ENCODE peak calls at places on chromosomes 2 and 18, in eight cellular contexts. L, M, X, S, N, R, O and B are unnamed samples. For H3K4me1, the result is how much of the 10 kb centered on the place peaks cover.

GRCh38 chr2:33229646-33230045 is 246.8 kb upstream of the RASGRP3 start:
- DNase-seq in L (no peak), M (no peak), X (no peak), S (no peak), N (no peak), R (peak), O (no peak), B (no peak)

GRCh38 chr2:108069515-108070310 is 83.4 kb downstream of the SLC5A7 start:
- DNase-seq in L (no peak), M (no peak), X (peak), S (no peak), N (no peak), R (no peak), O (no peak), B (no peak)

GRCh38 chr18:47458483-47458882 is 207.0 kb upstream of the SKOR2 start:
- DNase-seq in L (no peak), M (no peak), X (no peak), S (no peak), N (no peak), R (no peak), O (no peak), B (no peak)

GRCh38 chr2:202717598-202718310 is 83.0 kb downstream of the FAM117B start:
- DNase-seq in L (no peak), M (no peak), X (no peak), S (no peak), N (no peak), R (no peak), O (no peak), B (no peak)

GRCh38 chr2:38178556-38179419 is 102.8 kb upstream of the CYP1B1 start:
- DNase-seq in L (no peak), M (no peak), X (no peak), S (no peak), N (no peak), R (peak), O (peak), B (no peak)

GRCh38 chr2:42192010-42192373 is 22.8 kb downstream of the EML4 start:
- DNase-seq in L (no peak), M (no peak), X (no peak), S (no peak), N (no peak), R (no peak), O (no peak), B (no peak)

GRCh38 chr2:19739256-19739655 is 162.5 kb downstream of the TTC32 start:
- DNase-seq in L (no peak), M (no peak), X (no peak), S (no peak), N (no peak), R (peak), O (no peak), B (no peak)

GRCh38 chr2:237180987-237181386 is 95.3 kb downstream of the COPS8 start:
- DNase-seq in L (no peak), M (no peak), X (no peak), S (no peak), N (no peak), R (no peak), O (no peak), B (no peak)

GRCh38 chr2:241351640-241352031 is 4.4 kb upstream of the FARP2 start:
- DNase-seq in L (no peak), M (no peak), X (no peak), S (no peak), N (no peak), R (no peak), O (no peak), B (no peak)

GRCh38 chr2:127059559-127059958 is 47.4 kb downstream of the BIN1 start:
- DNase-seq in L (no peak), M (no peak), X (no peak), S (no peak), N (no peak), R (no peak), O (no peak), B (no peak)

GRCh38 chr2:240792658-240793312 is 27.2 kb downstream of the KIF1A start:
- DNase-seq in L (no peak), M (no peak), X (no peak), S (no peak), N (no peak), R (no peak), O (no peak), B (no peak)

GRCh38 chr2:193808877-193809276 is 1614.1 kb upstream of the TMEFF2 start:
- DNase-seq in L (no peak), M (no peak), X (no peak), S (no peak), N (no peak), R (no peak), O (no peak), B (no peak)

GRCh38 chr18:58298251-58299134 is 254.5 kb downstream of the NEDD4L start:
- DNase-seq in L (no peak), M (no peak), X (peak), S (no peak), N (no peak), R (peak), O (no peak), B (no peak)

GRCh38 chr2:59076079-59076619 is 835.0 kb upstream of the FANCL start:
- DNase-seq in L (no peak), M (no peak), X (no peak), S (no peak), N (no peak), R (no peak), O (no peak), B (no peak)

GRCh38 chr2:171789956-171790355 is 102.7 kb downstream of the DYNC1I2 start:
- DNase-seq in L (no peak), M (no peak), X (no peak), S (no peak), N (no peak), R (no peak), O (no peak), B (no peak)

GRCh38 chr2:240640939-240641338 is 15.7 kb downstream of the GPR35 start:
- DNase-seq in L (no peak), M (peak), X (peak), S (peak), N (no peak), R (peak), O (no peak), B (no peak)

GRCh38 chr2:239930378-239930777 is 94.8 kb downstream of the NDUFA10 start:
- DNase-seq in L (no peak), M (no peak), X (no peak), S (no peak), N (no peak), R (no peak), O (no peak), B (no peak)

GRCh38 chr18:13629841-13630747 is 96.3 kb downstream of the FAM210A start:
- DNase-seq in L (no peak), M (peak), X (peak), S (peak), N (peak), R (peak), O (peak), B (peak)

GRCh38 chr2:73716518-73717250 is 20.5 kb downstream of the TPRKB start:
- DNase-seq in L (peak), M (no peak), X (no peak), S (no peak), N (no peak), R (no peak), O (no peak), B (no peak)

GRCh38 chr18:54086046-54086802 is 138.2 kb downstream of the MBD2 start:
- DNase-seq in L (no peak), M (no peak), X (no peak), S (no peak), N (no peak), R (no peak), O (no peak), B (no peak)

GRCh38 chr2:202508686-202509085 is 126.1 kb upstream of the FAM117B start:
- DNase-seq in L (no peak), M (no peak), X (no peak), S (no peak), N (no peak), R (peak), O (no peak), B (no peak)

GRCh38 chr2:239609162-239609561 is 208.3 kb upstream of the HDAC4 start:
- DNase-seq in L (no peak), M (no peak), X (no peak), S (no peak), N (no peak), R (no peak), O (no peak), B (no peak)

GRCh38 chr2:200730960-200731359 is 80.8 kb upstream of the BZW1 start:
- DNase-seq in L (no peak), M (no peak), X (no peak), S (no peak), N (no peak), R (no peak), O (no peak), B (no peak)

GRCh38 chr2:240568678-240569522 is 616 bp downstream of the RNPEPL1 start:
- DNase-seq in L (no peak), M (peak), X (peak), S (peak), N (peak), R (peak), O (peak), B (no peak)

GRCh38 chr2:3205845-3206244 is 171.8 kb downstream of the EIPR1 start:
- DNase-seq in L (no peak), M (no peak), X (no peak), S (no peak), N (no peak), R (no peak), O (no peak), B (no peak)

GRCh38 chr2:176188218-176188968 is at the start of gene HOXD1:
- DNase-seq in L (no peak), M (no peak), X (peak), S (peak), N (no peak), R (peak), O (no peak), B (no peak)

GRCh38 chr2:178436662-178437061 is 14.3 kb downstream of the PRKRA start:
- DNase-seq in L (no peak), M (no peak), X (no peak), S (no peak), N (no peak), R (no peak), O (no peak), B (no peak)

GRCh38 chr18:48944634-48945033 is 6.1 kb downstream of the SMAD7 start:
- DNase-seq in L (no peak), M (peak), X (no peak), S (no peak), N (no peak), R (peak), O (peak), B (peak)
- H3K4me1 ChIP-seq in L (half or more), M (half or more), X (under half), S (under half), N (half or more), R (half or more), O (under half), B (half or more)

DNA sequence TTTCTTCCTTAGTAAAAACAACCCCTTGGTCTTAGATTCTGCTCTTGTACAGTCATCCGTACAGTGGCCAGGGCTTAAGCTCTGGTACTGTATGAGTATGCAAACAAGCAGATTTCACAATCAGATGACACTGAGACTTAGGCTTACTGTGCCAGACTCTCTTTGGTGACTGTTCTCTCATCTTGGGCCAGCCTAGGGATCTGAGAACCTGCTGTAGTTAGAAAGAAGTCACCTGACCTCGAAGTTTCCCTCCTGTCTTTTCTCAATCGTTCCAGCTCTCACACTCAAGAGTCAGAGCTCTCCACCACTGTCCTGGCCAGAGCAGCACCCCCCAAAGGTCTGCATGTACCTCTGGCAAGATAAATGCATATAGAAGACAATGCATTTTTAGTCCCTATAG is 63.2 kb downstream of the ZEB2 start:
- DNase-seq in L (no peak), M (peak), X (no peak), S (no peak), N (no peak), R (peak), O (peak), B (no peak)
- H3K4me1 ChIP-seq in L (half or more), M (half or more), X (half or more), S (half or more), N (under half), R (half or more), O (under half), B (under half)

GRCh38 chr2:212841426-212841825 is 302.8 kb upstream of the ERBB4 start:
- DNase-seq in L (no peak), M (no peak), X (no peak), S (no peak), N (no peak), R (no peak), O (no peak), B (no peak)
- H3K4me1 ChIP-seq in L (under half), M (under half), X (under half), S (under half), N (under half), R (under half), O (under half), B (under half)

GRCh38 chr2:109647636-109648035 is 33.5 kb downstream of the SOWAHC start:
- DNase-seq in L (no peak), M (no peak), X (no peak), S (no peak), N (no peak), R (peak), O (peak), B (peak)
- H3K4me1 ChIP-seq in L (under half), M (under half), X (under half), S (under half), N (under half), R (under half), O (under half), B (under half)

DNA sequence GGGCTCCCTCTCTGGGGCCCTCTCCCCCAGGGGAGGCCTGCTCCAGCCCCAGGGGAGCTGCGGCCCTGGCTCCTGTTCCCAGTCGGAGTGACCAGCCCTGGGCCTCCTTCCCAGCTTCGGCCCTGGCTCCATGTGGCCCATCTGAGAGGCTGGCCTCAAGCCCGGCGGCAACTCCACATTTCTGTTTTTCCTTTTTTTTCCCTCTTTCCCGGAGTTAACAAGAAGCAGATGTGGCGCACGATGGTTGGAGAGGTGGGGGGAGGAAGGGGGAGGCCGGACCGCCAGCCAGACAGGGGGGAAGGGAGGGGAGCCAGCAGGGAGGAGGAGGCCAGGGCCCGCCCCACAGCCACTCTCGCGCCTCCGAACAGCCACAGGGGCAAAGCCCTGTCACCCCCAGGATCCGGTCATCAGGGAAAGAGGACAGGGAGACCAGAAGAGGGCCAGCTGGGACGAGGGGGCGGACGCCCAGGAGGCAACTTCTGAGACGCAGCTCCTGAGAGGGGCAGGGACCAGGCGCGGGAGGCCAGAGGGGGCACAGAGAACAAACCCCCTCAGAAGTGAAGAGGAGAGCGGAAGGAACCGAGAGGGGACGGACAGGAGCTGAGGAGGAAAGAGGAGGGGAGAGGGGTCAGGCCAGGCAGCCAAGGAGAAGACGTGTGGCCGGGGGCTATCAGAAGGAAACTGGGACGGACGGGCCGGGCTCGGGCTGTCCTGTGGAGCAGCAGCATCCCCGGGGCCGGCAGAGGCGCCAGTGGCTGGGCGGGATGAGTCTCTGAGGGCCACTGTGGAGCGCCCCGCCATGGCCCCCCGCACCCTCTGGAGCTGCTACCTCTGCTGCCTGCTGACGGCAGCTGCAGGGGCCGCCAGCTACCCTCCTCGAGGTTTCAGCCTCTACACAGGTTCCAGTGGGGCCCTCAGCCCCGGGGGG is at the start of gene EMILIN1:
- DNase-seq in L (no peak), M (peak), X (peak), S (peak), N (no peak), R (peak), O (peak), B (no peak)
- H3K4me1 ChIP-seq in L (half or more), M (under half), X (half or more), S (under half), N (half or more), R (under half), O (under half), B (under half)

GRCh38 chr2:143692162-143692561 is 562.9 kb downstream of the ARHGAP15 start:
- DNase-seq in L (no peak), M (peak), X (no peak), S (peak), N (no peak), R (no peak), O (no peak), B (no peak)
- H3K4me1 ChIP-seq in L (under half), M (under half), X (under half), S (half or more), N (under half), R (under half), O (under half), B (under half)

DNA sequence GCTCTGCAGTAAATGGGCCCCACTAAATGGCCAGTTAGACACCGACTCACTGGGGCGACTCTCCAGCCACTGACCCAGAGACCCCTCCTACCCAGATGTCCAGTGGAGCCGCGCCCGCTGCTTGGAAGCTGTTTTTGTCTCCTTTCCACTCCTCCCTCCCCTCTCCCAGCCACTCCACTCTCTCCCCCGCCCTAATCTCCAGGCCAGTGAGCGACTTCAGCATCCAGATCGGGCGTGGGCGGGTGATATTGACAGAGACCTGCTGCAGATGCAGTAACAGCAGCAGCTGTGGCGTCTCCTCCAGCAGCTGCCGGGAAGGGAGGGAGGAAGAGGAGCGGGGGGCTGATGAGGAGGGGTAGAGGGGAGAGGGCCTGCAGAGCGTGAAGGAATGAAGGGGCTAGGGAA is at the start of gene SCN7A:
- DNase-seq in L (no peak), M (peak), X (peak), S (peak), N (no peak), R (peak), O (peak), B (no peak)
- H3K4me1 ChIP-seq in L (under half), M (under half), X (under half), S (under half), N (under half), R (under half), O (under half), B (under half)

GRCh38 chr2:207181526-207182274 is 16.0 kb upstream of the KLF7 start:
- DNase-seq in L (no peak), M (no peak), X (no peak), S (no peak), N (no peak), R (no peak), O (no peak), B (no peak)
- H3K4me1 ChIP-seq in L (under half), M (under half), X (under half), S (under half), N (under half), R (under half), O (under half), B (under half)

DNA sequence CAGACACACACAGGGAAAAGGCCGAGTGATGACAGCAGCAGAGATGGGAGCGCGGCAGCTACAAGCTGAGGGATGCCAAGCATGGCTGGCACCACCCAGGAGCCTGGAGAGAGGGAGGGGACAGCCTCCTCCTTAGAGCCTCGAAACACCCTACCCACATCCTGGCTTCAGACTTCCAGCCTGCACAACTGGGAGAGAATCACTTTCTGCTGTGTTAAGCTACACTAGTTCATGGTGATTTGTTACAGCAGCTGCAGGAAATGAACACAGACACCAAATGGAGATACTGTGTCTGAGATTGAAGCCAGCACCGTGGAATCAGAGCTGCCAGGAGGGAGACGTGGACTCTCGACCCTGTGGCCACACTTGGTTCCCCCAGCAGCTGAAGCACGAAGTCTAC is 27.5 kb upstream of the FOSL2 start:
- DNase-seq in L (no peak), M (no peak), X (no peak), S (no peak), N (peak), R (no peak), O (no peak), B (no peak)
- H3K4me1 ChIP-seq in L (under half), M (under half), X (under half), S (under half), N (under half), R (under half), O (under half), B (under half)

DNA sequence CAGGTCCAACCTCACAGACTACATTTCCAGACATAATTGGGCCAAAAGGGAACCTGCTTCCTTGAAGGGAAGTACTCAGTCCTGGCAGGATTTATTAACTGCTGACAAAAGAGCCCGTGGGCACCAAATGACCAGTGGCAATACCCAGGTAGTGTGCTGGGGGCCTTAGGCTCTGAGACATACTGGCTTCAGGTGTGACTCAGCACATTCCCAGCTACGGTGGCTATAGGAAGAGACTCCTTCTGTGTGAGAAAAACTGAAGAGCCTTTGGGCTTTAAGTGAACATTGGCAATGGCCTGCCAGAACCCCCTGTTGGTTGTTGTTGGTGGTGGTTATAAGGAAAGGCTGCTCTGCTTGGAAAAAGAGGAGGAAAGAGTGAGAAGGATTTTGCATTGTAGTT is 401.8 kb downstream of the KCNJ3 start:
- DNase-seq in L (no peak), M (no peak), X (no peak), S (no peak), N (no peak), R (no peak), O (no peak), B (no peak)
- H3K4me1 ChIP-seq in L (under half), M (under half), X (under half), S (under half), N (under half), R (under half), O (under half), B (under half)